ENCODE peak calls at places on chromosomes 11 and 22, in six cellular contexts. One of them, this sample, is unnamed.

GRCh38 chr11:55895216-55895615 is 12.1 kb downstream of the TRIM51 start:
- DNase-seq in ovary: no peak
- DNase-seq in AG10803: no peak
- DNase-seq in activated B cell treated with CpG ODN at 0.5 μM for 24 hours: no peak
- DNase-seq in HCT116: no peak
- DNase-seq in tibial artery: no peak
- DNase-seq in this sample: no peak

GRCh38 chr11:110453684-110454354 is 24.1 kb downstream of the FDX1 start:
- DNase-seq in HCT116: no peak
- DNase-seq in activated B cell treated with CpG ODN at 0.5 μM for 24 hours: no peak
- DNase-seq in ovary: no peak
- DNase-seq in tibial artery: no peak
- DNase-seq in AG10803: no peak
- DNase-seq in this sample: no peak

GRCh38 chr22:37186228-37186996 is 1.6 kb downstream of the C1QTNF6 start:
- DNase-seq in activated B cell treated with CpG ODN at 0.5 μM for 24 hours: no peak
- DNase-seq in ovary: no peak
- DNase-seq in tibial artery: no peak
- DNase-seq in HCT116: peak
- DNase-seq in AG10803: peak
- DNase-seq in this sample: no peak

GRCh38 chr11:73201249-73201648 is 16.8 kb upstream of the P2RY2 start:
- DNase-seq in ovary: no peak
- DNase-seq in tibial artery: peak
- DNase-seq in AG10803: peak
- DNase-seq in activated B cell treated with CpG ODN at 0.5 μM for 24 hours: no peak
- DNase-seq in HCT116: no peak
- DNase-seq in this sample: no peak

GRCh38 chr11:58924230-58924629 is 15.1 kb upstream of the GLYATL1 start:
- DNase-seq in tibial artery: no peak
- DNase-seq in activated B cell treated with CpG ODN at 0.5 μM for 24 hours: no peak
- DNase-seq in HCT116: no peak
- DNase-seq in AG10803: no peak
- DNase-seq in ovary: no peak
- DNase-seq in this sample: no peak

GRCh38 chr11:117743121-117743815 is 53.7 kb downstream of the DSCAML1 start:
- DNase-seq in HCT116: no peak
- DNase-seq in tibial artery: no peak
- DNase-seq in ovary: no peak
- DNase-seq in activated B cell treated with CpG ODN at 0.5 μM for 24 hours: no peak
- DNase-seq in AG10803: no peak
- DNase-seq in this sample: peak

GRCh38 chr11:73292481-73292880 is 15.6 kb upstream of the ARHGEF17 start:
- DNase-seq in AG10803: no peak
- DNase-seq in activated B cell treated with CpG ODN at 0.5 μM for 24 hours: no peak
- DNase-seq in ovary: no peak
- DNase-seq in tibial artery: no peak
- DNase-seq in HCT116: no peak
- DNase-seq in this sample: no peak

GRCh38 chr11:102733232-102733875 is 8.6 kb upstream of the MMP8 start:
- DNase-seq in activated B cell treated with CpG ODN at 0.5 μM for 24 hours: no peak
- DNase-seq in tibial artery: no peak
- DNase-seq in ovary: no peak
- DNase-seq in HCT116: peak
- DNase-seq in AG10803: peak
- DNase-seq in this sample: no peak

GRCh38 chr22:50262460-50262911 is 1.0 kb upstream of the MAPK12 start:
- DNase-seq in ovary: no peak
- DNase-seq in AG10803: no peak
- DNase-seq in HCT116: no peak
- DNase-seq in activated B cell treated with CpG ODN at 0.5 μM for 24 hours: no peak
- DNase-seq in tibial artery: no peak
- DNase-seq in this sample: no peak

GRCh38 chr11:64095949-64096348 is 60.2 kb downstream of the FLRT1 start:
- DNase-seq in tibial artery: no peak
- DNase-seq in activated B cell treated with CpG ODN at 0.5 μM for 24 hours: no peak
- DNase-seq in AG10803: no peak
- DNase-seq in ovary: no peak
- DNase-seq in HCT116: no peak
- DNase-seq in this sample: no peak

GRCh38 chr11:118052581-118053206 is 24.2 kb upstream of the TMPRSS4 start:
- DNase-seq in tibial artery: peak
- DNase-seq in HCT116: no peak
- DNase-seq in AG10803: no peak
- DNase-seq in ovary: no peak
- DNase-seq in activated B cell treated with CpG ODN at 0.5 μM for 24 hours: no peak
- DNase-seq in this sample: no peak

GRCh38 chr11:69044111-69045013 is 4.4 kb upstream of the TPCN2 start:
- DNase-seq in AG10803: peak
- DNase-seq in tibial artery: peak
- DNase-seq in HCT116: peak
- DNase-seq in ovary: peak
- DNase-seq in activated B cell treated with CpG ODN at 0.5 μM for 24 hours: no peak
- DNase-seq in this sample: no peak

GRCh38 chr22:19961868-19962245 is 20.2 kb upstream of the TXNRD2 start:
- DNase-seq in HCT116: no peak
- DNase-seq in AG10803: no peak
- DNase-seq in activated B cell treated with CpG ODN at 0.5 μM for 24 hours: no peak
- DNase-seq in tibial artery: no peak
- DNase-seq in ovary: no peak
- DNase-seq in this sample: no peak

GRCh38 chr22:35712672-35713071 is 5.0 kb upstream of the APOL5 start:
- DNase-seq in activated B cell treated with CpG ODN at 0.5 μM for 24 hours: no peak
- DNase-seq in AG10803: no peak
- DNase-seq in tibial artery: no peak
- DNase-seq in ovary: no peak
- DNase-seq in HCT116: no peak
- DNase-seq in this sample: no peak

GRCh38 chr11:99531468-99531867 is 510.7 kb downstream of the CNTN5 start:
- DNase-seq in tibial artery: no peak
- DNase-seq in AG10803: no peak
- DNase-seq in ovary: no peak
- DNase-seq in activated B cell treated with CpG ODN at 0.5 μM for 24 hours: no peak
- DNase-seq in HCT116: no peak
- DNase-seq in this sample: no peak

GRCh38 chr11:6259638-6260019 is at the start of gene CCKBR:
- DNase-seq in tibial artery: no peak
- DNase-seq in AG10803: no peak
- DNase-seq in ovary: peak
- DNase-seq in activated B cell treated with CpG ODN at 0.5 μM for 24 hours: no peak
- DNase-seq in HCT116: no peak
- DNase-seq in this sample: peak

GRCh38 chr11:34863048-34863447 is 53.1 kb downstream of the APIP start:
- DNase-seq in ovary: no peak
- DNase-seq in activated B cell treated with CpG ODN at 0.5 μM for 24 hours: no peak
- DNase-seq in AG10803: no peak
- DNase-seq in tibial artery: no peak
- DNase-seq in HCT116: no peak
- DNase-seq in this sample: no peak

GRCh38 chr22:38760477-38761201 is 4.8 kb upstream of the SUN2 start:
- DNase-seq in tibial artery: no peak
- DNase-seq in ovary: no peak
- DNase-seq in HCT116: no peak
- DNase-seq in activated B cell treated with CpG ODN at 0.5 μM for 24 hours: no peak
- DNase-seq in AG10803: no peak
- DNase-seq in this sample: no peak

GRCh38 chr11:34364102-34364501 is 6.3 kb upstream of the ABTB2 start:
- DNase-seq in tibial artery: no peak
- DNase-seq in HCT116: no peak
- DNase-seq in ovary: no peak
- DNase-seq in AG10803: peak
- DNase-seq in activated B cell treated with CpG ODN at 0.5 μM for 24 hours: no peak
- DNase-seq in this sample: no peak

GRCh38 chr11:87061766-87062165 is 24.0 kb downstream of the TMEM135 start:
- DNase-seq in HCT116: no peak
- DNase-seq in tibial artery: no peak
- DNase-seq in ovary: no peak
- DNase-seq in activated B cell treated with CpG ODN at 0.5 μM for 24 hours: no peak
- DNase-seq in AG10803: no peak
- DNase-seq in this sample: no peak

GRCh38 chr11:87059596-87059995 is 21.9 kb downstream of the TMEM135 start:
- DNase-seq in tibial artery: no peak
- DNase-seq in activated B cell treated with CpG ODN at 0.5 μM for 24 hours: no peak
- DNase-seq in AG10803: no peak
- DNase-seq in ovary: no peak
- DNase-seq in HCT116: no peak
- DNase-seq in this sample: no peak

DNA sequence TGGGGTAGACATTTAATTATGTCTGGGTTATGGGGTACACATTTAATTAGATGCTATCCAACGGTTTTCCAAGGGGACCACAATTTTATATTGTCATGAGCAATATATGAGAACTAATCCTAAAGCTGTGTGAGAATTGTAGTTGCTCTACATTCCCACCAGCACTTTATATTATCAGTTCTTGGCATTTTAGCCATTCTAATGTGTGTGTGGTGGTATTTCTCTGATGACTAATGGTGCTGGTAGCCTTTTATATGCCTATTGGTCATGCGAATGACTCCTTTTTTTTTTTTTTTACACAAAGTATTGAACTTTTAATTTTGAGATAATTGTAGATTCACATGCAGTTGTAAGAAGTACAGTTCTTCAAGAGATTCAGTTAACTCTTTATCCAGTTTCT is 26.2 kb downstream of the TMEM135 start:
- DNase-seq in activated B cell treated with CpG ODN at 0.5 μM for 24 hours: no peak
- DNase-seq in HCT116: no peak
- DNase-seq in AG10803: peak
- DNase-seq in ovary: no peak
- DNase-seq in tibial artery: no peak
- DNase-seq in this sample: no peak
- TF ChIP-seq CTCF in activated B cell treated with CpG ODN at 0.5 μM for 24 hours: no peak
- TF ChIP-seq CTCF in HCT116: no peak
- TF ChIP-seq CTCF in AG10803: no peak
- TF ChIP-seq CTCF in ovary: no peak
- TF ChIP-seq CTCF in tibial artery: no peak
- TF ChIP-seq CTCF in this sample: no peak

GRCh38 chr11:74870485-74870884 is 78.4 kb downstream of the XRRA1 start:
- DNase-seq in tibial artery: no peak
- DNase-seq in HCT116: peak
- DNase-seq in ovary: no peak
- DNase-seq in activated B cell treated with CpG ODN at 0.5 μM for 24 hours: no peak
- DNase-seq in AG10803: peak
- DNase-seq in this sample: peak
- TF ChIP-seq CTCF in tibial artery: no peak
- TF ChIP-seq CTCF in HCT116: peak
- TF ChIP-seq CTCF in ovary: no peak
- TF ChIP-seq CTCF in activated B cell treated with CpG ODN at 0.5 μM for 24 hours: no peak
- TF ChIP-seq CTCF in AG10803: peak
- TF ChIP-seq CTCF in this sample: peak

GRCh38 chr11:27119396-27119795 is 78.8 kb downstream of the BBOX1 start:
- DNase-seq in AG10803: no peak
- DNase-seq in tibial artery: no peak
- DNase-seq in HCT116: no peak
- DNase-seq in ovary: no peak
- DNase-seq in activated B cell treated with CpG ODN at 0.5 μM for 24 hours: no peak
- DNase-seq in this sample: no peak

GRCh38 chr11:27120211-27120610 is 79.6 kb downstream of the BBOX1 start:
- DNase-seq in activated B cell treated with CpG ODN at 0.5 μM for 24 hours: no peak
- DNase-seq in tibial artery: no peak
- DNase-seq in ovary: no peak
- DNase-seq in HCT116: no peak
- DNase-seq in AG10803: peak
- DNase-seq in this sample: no peak

DNA sequence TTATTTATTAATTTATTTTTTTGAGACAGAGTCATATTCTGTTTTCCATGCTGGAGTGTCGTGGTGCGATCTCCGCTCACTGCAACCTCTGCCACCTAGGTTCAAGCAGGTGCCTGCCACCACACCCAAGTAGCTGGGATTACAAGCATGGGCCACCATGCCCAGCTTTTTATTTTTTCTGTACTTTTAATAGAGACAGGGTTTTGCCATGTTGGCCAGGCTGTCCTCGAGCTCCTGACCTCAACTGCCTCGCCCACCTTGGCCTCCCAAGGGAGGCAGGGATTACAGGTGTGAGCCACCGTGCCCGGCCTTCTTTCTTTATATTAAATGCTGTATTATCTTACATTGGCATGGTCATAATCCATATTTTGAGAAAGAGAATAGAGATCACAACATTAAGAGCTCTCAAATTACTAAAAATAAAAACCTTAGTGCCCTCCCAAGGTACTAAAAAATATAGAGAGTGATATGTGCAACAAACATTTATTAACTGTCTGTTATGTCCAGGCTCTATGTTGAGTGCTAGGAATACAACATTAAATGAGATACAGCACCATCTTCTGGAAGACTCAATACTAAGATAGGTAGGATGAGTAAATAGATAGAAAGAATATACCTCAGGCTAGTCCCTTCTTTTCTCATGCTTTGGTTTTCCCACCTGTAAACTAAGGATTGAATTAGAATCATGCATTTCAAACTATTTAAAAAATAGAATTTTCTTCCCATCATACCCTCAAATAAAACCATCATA is 84.1 kb downstream of the BBOX1 start:
- DNase-seq in HCT116: no peak
- DNase-seq in tibial artery: no peak
- DNase-seq in AG10803: peak
- DNase-seq in ovary: no peak
- DNase-seq in activated B cell treated with CpG ODN at 0.5 μM for 24 hours: no peak
- DNase-seq in this sample: no peak
- TF ChIP-seq CTCF in HCT116: no peak
- TF ChIP-seq CTCF in tibial artery: peak
- TF ChIP-seq CTCF in AG10803: peak
- TF ChIP-seq CTCF in ovary: no peak
- TF ChIP-seq CTCF in activated B cell treated with CpG ODN at 0.5 μM for 24 hours: no peak
- TF ChIP-seq CTCF in this sample: peak

GRCh38 chr11:65398362-65398910 is 12.0 kb downstream of the FRMD8 start:
- DNase-seq in AG10803: no peak
- DNase-seq in ovary: no peak
- DNase-seq in HCT116: no peak
- DNase-seq in activated B cell treated with CpG ODN at 0.5 μM for 24 hours: no peak
- DNase-seq in tibial artery: no peak
- DNase-seq in this sample: no peak
- TF ChIP-seq CTCF in AG10803: no peak
- TF ChIP-seq CTCF in ovary: no peak
- TF ChIP-seq CTCF in HCT116: no peak
- TF ChIP-seq CTCF in activated B cell treated with CpG ODN at 0.5 μM for 24 hours: no peak
- TF ChIP-seq CTCF in tibial artery: no peak
- TF ChIP-seq CTCF in this sample: no peak

GRCh38 chr11:2122907-2123627 is 16.1 kb downstream of the IGF2 start:
- DNase-seq in HCT116: no peak
- DNase-seq in AG10803: no peak
- DNase-seq in tibial artery: no peak
- DNase-seq in ovary: no peak
- DNase-seq in activated B cell treated with CpG ODN at 0.5 μM for 24 hours: no peak
- DNase-seq in this sample: no peak
- TF ChIP-seq CTCF in HCT116: peak
- TF ChIP-seq CTCF in AG10803: no peak
- TF ChIP-seq CTCF in tibial artery: no peak
- TF ChIP-seq CTCF in ovary: no peak
- TF ChIP-seq CTCF in activated B cell treated with CpG ODN at 0.5 μM for 24 hours: no peak
- TF ChIP-seq CTCF in this sample: no peak

GRCh38 chr11:90113541-90113940 is 20.9 kb upstream of the NAALAD2 start:
- DNase-seq in activated B cell treated with CpG ODN at 0.5 μM for 24 hours: no peak
- DNase-seq in ovary: no peak
- DNase-seq in AG10803: peak
- DNase-seq in tibial artery: no peak
- DNase-seq in HCT116: no peak
- DNase-seq in this sample: no peak
- TF ChIP-seq CTCF in activated B cell treated with CpG ODN at 0.5 μM for 24 hours: no peak
- TF ChIP-seq CTCF in ovary: no peak
- TF ChIP-seq CTCF in AG10803: peak
- TF ChIP-seq CTCF in tibial artery: peak
- TF ChIP-seq CTCF in HCT116: peak
- TF ChIP-seq CTCF in this sample: peak

This sample was measured in D721Med.